ENCODE peak calls at places on chromosomes 5 and 9, in five cellular contexts. M is ureter, R is mucosa of descending colon, E is GM04504, U is GM23248. B is an unnamed sample.

GRCh38 chr5:6525910-6526309 is 77.3 kb downstream of the UBE2QL1 start:
- DNase-seq in U (peak), E (peak), M (no peak), R (peak), B (peak)

GRCh38 chr5:37043693-37044092 is 167.1 kb downstream of the NIPBL start:
- DNase-seq in M (no peak), R (peak), U (peak), E (no peak), B (no peak)

GRCh38 chr9:93531374-93531773 is 45.0 kb upstream of the PHF2 start:
- DNase-seq in M (no peak), U (peak), R (no peak), E (no peak), B (no peak)

GRCh38 chr9:82606761-82607382 is 456.1 kb downstream of the RASEF start:
- DNase-seq in U (peak), E (peak), M (peak), R (peak), B (peak)

GRCh38 chr5:177447066-177447610 is 524 bp downstream of the PRR7 start:
- DNase-seq in E (no peak), M (no peak), R (peak), U (peak), B (no peak)

GRCh38 chr9:7342229-7342628 is 457.3 kb downstream of the DMAC1 start:
- DNase-seq in M (no peak), R (no peak), E (no peak), U (no peak), B (no peak)

GRCh38 chr5:140114341-140115185 is 654 bp downstream of the PURA start:
- DNase-seq in M (peak), R (peak), U (peak), E (no peak), B (peak)

GRCh38 chr5:73295447-73295846 is 122.5 kb downstream of the TMEM174 start:
- DNase-seq in M (no peak), U (no peak), R (no peak), E (no peak), B (no peak)

GRCh38 chr9:137053944-137054931 is at the start of gene ENTPD2:
- DNase-seq in M (no peak), E (no peak), R (peak), U (no peak), B (peak)

B was measured in prostate gland.